ENCODE peak calls at places on chromosomes 11 and 22, in eight cellular contexts. P is K562, Q is tibial nerve, H is transverse colon, D is HepG2, L is H1, F is SK-N-SH, I is upper lobe of left lung. T is an unnamed sample.

GRCh38 chr11:96481806-96482592 is 92.2 kb downstream of the JRKL start:
- DNase-seq in H (no peak), L (no peak), P (no peak), D (no peak), Q (no peak), I (no peak), F (no peak), T (no peak)

GRCh38 chr22:44108806-44109385 is 71.8 kb upstream of the PARVG start:
- DNase-seq in L (no peak), D (no peak), F (no peak), H (no peak), I (peak; percentile 61), Q (no peak), P (no peak), T (no peak)

GRCh38 chr11:64863381-64864060 is 14.9 kb downstream of the EHD1 start:
- DNase-seq in D (no peak), I (no peak), P (no peak), Q (no peak), H (no peak), L (peak; percentile 56), F (no peak), T (peak; percentile 68)

GRCh38 chr11:65787649-65788622 is 1.1 kb downstream of the OVOL1 start:
- DNase-seq in D (no peak), L (peak; percentile 80), F (peak; percentile 70), H (peak; percentile 91), Q (no peak), P (peak; percentile 65), I (peak; percentile 80), T (no peak)

GRCh38 chr22:44098966-44099530 is 74.9 kb downstream of the PARVB start:
- DNase-seq in Q (no peak), P (no peak), H (no peak), I (peak; percentile 63), D (no peak), L (no peak), F (no peak), T (no peak)

GRCh38 chr11:134571301-134571700 is 159.3 kb upstream of the B3GAT1 start:
- DNase-seq in D (no peak), L (peak; percentile 42), F (no peak), I (no peak), Q (peak; percentile 2), P (no peak), H (no peak), T (no peak)

GRCh38 chr11:67309166-67309565 is 5.8 kb downstream of the SSH3 start:
- DNase-seq in H (no peak), F (no peak), Q (no peak), P (no peak), D (no peak), L (no peak), I (peak; percentile 53), T (no peak)

GRCh38 chr11:16938061-16938460 is 76.2 kb downstream of the PLEKHA7 start:
- DNase-seq in D (no peak), H (no peak), L (no peak), F (no peak), P (no peak), Q (no peak), I (no peak), T (no peak)

GRCh38 chr22:39132871-39133524 is 19.5 kb downstream of the CBX7 start:
- DNase-seq in L (no peak), D (no peak), F (no peak), I (peak; percentile 58), Q (no peak), P (no peak), H (no peak), T (no peak)

GRCh38 chr11:110366234-110366633 is 63.5 kb upstream of the FDX1 start:
- DNase-seq in P (no peak), Q (peak; percentile 25), H (no peak), I (no peak), D (no peak), F (no peak), L (no peak), T (peak; percentile 54)

GRCh38 chr11:87493516-87493915 is 455.8 kb downstream of the TMEM135 start:
- DNase-seq in H (no peak), F (no peak), D (no peak), L (no peak), Q (no peak), P (no peak), I (no peak), T (no peak)

GRCh38 chr22:50200333-50201190 is at the start of gene SELENOO:
- DNase-seq in P (peak; percentile 90), H (peak; percentile 95), I (peak; percentile 99), Q (peak; percentile 82), F (peak; percentile 100), L (peak; percentile 85), D (peak; percentile 75), T (peak; percentile 93)

GRCh38 chr22:50198624-50199017 is 2.2 kb upstream of the SELENOO start:
- DNase-seq in L (no peak), F (no peak), I (peak; percentile 73), Q (no peak), P (no peak), H (no peak), D (no peak), T (peak; percentile 33)

GRCh38 chr22:50199836-50200332 is 927 bp upstream of the SELENOO start:
- DNase-seq in L (peak; percentile 79), F (peak; percentile 65), D (no peak), H (no peak), I (peak; percentile 82), P (no peak), Q (no peak), T (no peak)

GRCh38 chr22:50197856-50198623 is 2.8 kb upstream of the SELENOO start:
- DNase-seq in F (no peak), P (no peak), I (peak; percentile 87), D (no peak), H (no peak), L (no peak), Q (no peak), T (peak; percentile 39)

DNA sequence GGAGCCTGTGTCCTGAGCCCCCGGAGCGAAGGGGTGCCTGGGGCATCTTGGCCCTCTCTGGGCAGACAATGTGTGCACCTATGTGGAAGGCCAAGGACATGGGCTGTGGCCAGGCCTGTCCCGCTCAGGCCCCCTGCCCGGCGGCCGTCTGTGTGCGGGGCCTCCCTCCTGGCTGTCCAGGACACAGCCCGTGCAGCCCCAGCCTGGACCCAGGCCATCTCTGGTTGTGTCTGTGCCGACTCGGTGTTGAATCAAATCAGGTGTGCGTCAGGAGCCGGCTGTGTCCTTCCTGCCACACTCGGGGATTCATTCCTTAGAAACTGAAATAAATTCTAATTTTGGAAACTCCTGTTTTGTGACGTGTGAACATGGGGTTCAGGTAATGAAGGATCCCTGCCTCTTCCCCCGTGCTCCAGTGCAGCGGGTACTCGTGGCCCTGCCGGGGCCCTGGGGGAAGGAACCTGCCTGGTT is 1.5 kb upstream of the SELENOO start:
- DNase-seq in F (no peak), Q (no peak), L (no peak), D (no peak), P (no peak), H (no peak), I (peak; percentile 79), T (peak; percentile 26)
- H3K4me3 ChIP-seq in F (no peak overlapping the region), Q (no peak overlapping the region), L (no peak overlapping the region), D (no peak overlapping the region), P (no peak overlapping the region), H (no peak overlapping the region), I (no peak overlapping the region), T (no peak overlapping the region)

GRCh38 chr22:40498454-40499186 is 128.2 kb downstream of the SGSM3 start:
- DNase-seq in D (peak; percentile 99), L (no peak), H (no peak), F (no peak), P (no peak), Q (no peak), I (no peak), T (no peak)

GRCh38 chr22:40504285-40505249 is 132.0 kb downstream of the MRTFA start:
- DNase-seq in F (no peak), L (no peak), Q (no peak), P (no peak), H (no peak), I (no peak), D (no peak), T (no peak)

GRCh38 chr22:40502919-40503318 is 132.5 kb downstream of the SGSM3 start:
- DNase-seq in H (no peak), P (no peak), I (no peak), D (no peak), Q (no peak), L (no peak), F (no peak), T (no peak)

GRCh38 chr22:40499187-40499753 is 128.9 kb downstream of the SGSM3 start:
- DNase-seq in F (peak; percentile 14), L (no peak), H (no peak), I (no peak), Q (no peak), P (peak; percentile 33), D (peak; percentile 84), T (no peak)
- H3K27me3 ChIP-seq in F (no peaks in the 10 kb centered on the region), L (no peaks in the 10 kb centered on the region), H (no peaks in the 10 kb centered on the region), I (no peaks in the 10 kb centered on the region), Q (no peaks in the 10 kb centered on the region), P (no peaks in the 10 kb centered on the region), D (no peaks in the 10 kb centered on the region), T (no peaks in the 10 kb centered on the region)

GRCh38 chr22:20439556-20439927 is 1.9 kb upstream of the SCARF2 start:
- DNase-seq in H (no peak), D (no peak), Q (no peak), P (no peak), L (no peak), F (no peak), I (no peak), T (peak; percentile 31)

GRCh38 chr22:20437253-20438065 is at the start of gene SCARF2:
- DNase-seq in H (peak; percentile 37), Q (no peak), D (no peak), F (peak; percentile 98), P (peak; percentile 89), I (peak; percentile 93), L (peak; percentile 62), T (peak; percentile 81)

GRCh38 chr22:20438678-20439492 is 1.3 kb upstream of the SCARF2 start:
- DNase-seq in F (peak; percentile 76), P (peak; percentile 88), H (no peak), I (peak; percentile 62), L (no peak), D (peak; percentile 37), Q (no peak), T (peak; percentile 45)

GRCh38 chr22:20436309-20437252 is 1.0 kb downstream of the SCARF2 start:
- DNase-seq in H (no peak), F (peak; percentile 90), D (no peak), P (peak; percentile 95), L (peak; percentile 72), Q (no peak), I (peak; percentile 92), T (peak; percentile 46)

DNA sequence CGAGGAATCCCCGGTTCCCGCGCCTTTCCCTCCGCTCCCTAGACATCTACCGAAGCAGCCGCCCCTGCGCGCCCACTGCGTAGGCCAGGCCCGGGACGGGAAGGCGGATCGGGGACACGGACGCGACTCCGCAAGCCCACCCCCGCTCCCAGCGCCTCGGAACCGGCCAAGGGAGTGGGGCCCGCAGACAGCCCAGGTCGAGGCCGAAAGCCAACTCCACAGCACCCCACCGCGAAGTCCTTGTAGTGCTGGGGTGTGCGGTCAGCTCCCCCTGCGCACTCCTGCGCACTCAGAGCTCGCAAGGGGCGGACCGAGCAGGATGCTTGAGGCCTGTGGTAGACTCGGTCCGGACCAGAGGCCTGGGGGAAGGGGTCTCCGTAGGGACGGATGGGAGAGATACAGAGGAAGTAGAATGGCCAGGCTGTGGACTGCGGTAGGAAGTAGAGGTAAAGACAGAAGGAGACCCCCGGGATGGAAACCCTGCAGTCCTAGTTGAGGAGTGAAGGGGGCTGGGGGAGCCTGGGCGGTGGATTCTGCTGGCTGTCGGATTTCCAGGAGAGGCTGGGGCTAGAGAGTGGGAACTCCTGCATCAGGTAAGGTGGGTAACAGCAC is 547 bp upstream of the SCARF2 start:
- DNase-seq in D (no peak), Q (no peak), L (peak; percentile 80), P (no peak), I (no peak), H (no peak), F (no peak), T (no peak)
- TF ChIP-seq EP300 in D (no peak), Q (no peak), L (no peak), P (no peak), I (no peak), H (no peak), F (no peak), T (no peak)

GRCh38 chr11:118086913-118087768 is at the start of gene SMIM35:
- DNase-seq in L (no peak), Q (no peak), H (no peak), D (no peak), I (no peak), F (no peak), P (no peak), T (no peak)
- H3K4me3 ChIP-seq in L (no peak within 1 kb of the TSS), Q (no peak within 1 kb of the TSS), H (no peak within 1 kb of the TSS), D (no peak within 1 kb of the TSS), I (no peak within 1 kb of the TSS), F (no peak within 1 kb of the TSS), P (no peak within 1 kb of the TSS), T (no peak within 1 kb of the TSS)